ENCODE peak calls at places on chromosomes 7 and 10, in nine cellular contexts. Q is right lobe of liver; U is activated CD4-positive, alpha-beta T cell treated with anti-CD3 and anti-CD28 coated beads, Interleukin-2, amount 10 ng/mL, durations not matched to agents 7 days and 5 days; T is endodermal cell; M is T1000; Y is Ammon's horn; S is ELR; V is nephron progenitor cell; K is HCEC 1CT. C is an unnamed sample.

GRCh38 chr10:130812381-130813148 is 499.0 kb downstream of the TCERG1L start:
- DNase-seq in Q (no peak), U (no peak), T (peak), M (no peak), Y (no peak), S (no peak), V (no peak), K (no peak), C (no peak)

GRCh38 chr10:61836233-61836887 is 65.1 kb upstream of the ARID5B start:
- DNase-seq in Q (no peak), U (no peak), T (no peak), M (no peak), Y (no peak), S (peak), V (no peak), K (peak), C (no peak)

GRCh38 chr10:114874827-114875541 is 53.4 kb downstream of the FHIP2A start:
- DNase-seq in Q (no peak), U (peak), T (peak), M (no peak), Y (peak), S (no peak), V (peak), K (no peak), C (no peak)

GRCh38 chr7:111499027-111499426 is 63.3 kb downstream of the IMMP2L start:
- DNase-seq in Q (no peak), U (no peak), T (no peak), M (peak), Y (peak), S (peak), V (no peak), K (peak), C (no peak)

GRCh38 chr10:111139567-111139966 is 62.7 kb downstream of the ADRA2A start:
- DNase-seq in Q (no peak), U (no peak), T (no peak), M (no peak), Y (no peak), S (no peak), V (no peak), K (no peak), C (no peak)

GRCh38 chr10:92965314-92965713 is 95.3 kb upstream of the CYP26C1 start:
- DNase-seq in Q (no peak), U (peak), T (no peak), M (no peak), Y (no peak), S (peak), V (peak), K (peak), C (no peak)

GRCh38 chr7:97845622-97846203 is 26.5 kb downstream of the ASNS start:
- DNase-seq in Q (no peak), U (peak), T (no peak), M (no peak), Y (peak), S (peak), V (no peak), K (peak), C (no peak)

GRCh38 chr10:128124813-128125403 is 1.3 kb downstream of the MKI67 start:
- DNase-seq in Q (no peak), U (no peak), T (no peak), M (no peak), Y (no peak), S (peak), V (no peak), K (no peak), C (no peak)

GRCh38 chr10:90775351-90776028 is 82.3 kb downstream of the HTR7 start:
- DNase-seq in Q (no peak), U (no peak), T (peak), M (no peak), Y (peak), S (peak), V (no peak), K (peak), C (no peak)

GRCh38 chr7:44155191-44156185 is 14.4 kb upstream of the MYL7 start:
- DNase-seq in Q (peak), U (no peak), T (peak), M (no peak), Y (peak), S (no peak), V (no peak), K (no peak), C (no peak)

GRCh38 chr10:47447740-47448139 is 36.2 kb downstream of the ANXA8 start:
- DNase-seq in Q (no peak), U (no peak), T (no peak), M (no peak), Y (no peak), S (no peak), V (no peak), K (no peak), C (no peak)

GRCh38 chr10:51168086-51168815 is 94.0 kb downstream of the PRKG1 start:
- DNase-seq in Q (no peak), U (no peak), T (no peak), M (no peak), Y (no peak), S (no peak), V (no peak), K (no peak), C (no peak)

C was measured in GM19239.